ENCODE peak calls at places on chromosomes 12 and 14, in eight cellular contexts. A is mucosa of gallbladder, Z is RWPE1, H is type B pancreatic cell, Q is amniotic epithelial cell, K is stomach, G is cardiac muscle cell, F is small intestine. Y is an unnamed sample.

GRCh38 chr12:127389923-127390322 is 877.0 kb upstream of the TMEM132C start:
- DNase-seq in A (no peak), Z (peak), H (no peak), Q (peak), K (no peak), G (peak), F (no peak), Y (peak)

GRCh38 chr12:115963030-115963480 is 314.4 kb downstream of the MED13L start:
- DNase-seq in A (no peak), Z (no peak), H (no peak), Q (peak), K (no peak), G (peak), F (no peak), Y (peak)

GRCh38 chr14:104333903-104334811 is 195.8 kb downstream of the KIF26A start:
- DNase-seq in A (no peak), Z (no peak), H (no peak), Q (no peak), K (peak), G (no peak), F (no peak), Y (no peak)

GRCh38 chr12:42756841-42757661 is 167.5 kb upstream of the PRICKLE1 start:
- DNase-seq in A (peak), Z (peak), H (no peak), Q (peak), K (no peak), G (peak), F (no peak), Y (peak)

GRCh38 chr12:9052610-9053009 is 63.1 kb downstream of the A2M start:
- DNase-seq in A (no peak), Z (no peak), H (no peak), Q (no peak), K (no peak), G (no peak), F (no peak), Y (no peak)

GRCh38 chr12:7723926-7724325 is 12.7 kb downstream of the DPPA3 start:
- DNase-seq in A (no peak), Z (no peak), H (no peak), Q (no peak), K (no peak), G (no peak), F (no peak), Y (no peak)

GRCh38 chr12:109571773-109572505 is 1.4 kb downstream of the MMAB start:
- DNase-seq in A (no peak), Z (no peak), H (no peak), Q (no peak), K (no peak), G (no peak), F (no peak), Y (no peak)

GRCh38 chr14:103738706-103739451 is 23.3 kb downstream of the ZFYVE21 start:
- DNase-seq in A (no peak), Z (no peak), H (no peak), Q (no peak), K (no peak), G (no peak), F (no peak), Y (no peak)

GRCh38 chr12:59425798-59426197 is 170.0 kb upstream of the SLC16A7 start:
- DNase-seq in A (no peak), Z (no peak), H (no peak), Q (no peak), K (no peak), G (no peak), F (no peak), Y (no peak)

GRCh38 chr12:88801227-88802225 is 221.3 kb upstream of the KITLG start:
- DNase-seq in A (no peak), Z (no peak), H (no peak), Q (no peak), K (no peak), G (no peak), F (no peak), Y (no peak)

GRCh38 chr14:36222952-36223468 is 46.5 kb upstream of the PTCSC3 start:
- DNase-seq in A (no peak), Z (no peak), H (no peak), Q (no peak), K (no peak), G (no peak), F (no peak), Y (no peak)

GRCh38 chr14:54568821-54569591 is 2.1 kb downstream of the SAMD4A start:
- DNase-seq in A (peak), Z (peak), H (no peak), Q (peak), K (no peak), G (peak), F (no peak), Y (no peak)

GRCh38 chr14:95255487-95255886 is 64.2 kb downstream of the CLMN start:
- DNase-seq in A (peak), Z (peak), H (no peak), Q (peak), K (peak), G (peak), F (peak), Y (peak)

GRCh38 chr14:92719890-92720323 is 28.5 kb downstream of the LGMN start:
- DNase-seq in A (peak), Z (no peak), H (no peak), Q (no peak), K (peak), G (no peak), F (peak), Y (no peak)

GRCh38 chr14:75821828-75822521 is 159.8 kb downstream of the TGFB3 start:
- DNase-seq in A (no peak), Z (no peak), H (no peak), Q (peak), K (no peak), G (no peak), F (peak), Y (no peak)

GRCh38 chr12:52197371-52198231 is 5.8 kb upstream of the KRT80 start:
- DNase-seq in A (no peak), Z (no peak), H (no peak), Q (peak), K (peak), G (peak), F (no peak), Y (no peak)

GRCh38 chr12:58285551-58285950 is 344.2 kb downstream of the ATP23 start:
- DNase-seq in A (no peak), Z (no peak), H (no peak), Q (no peak), K (no peak), G (no peak), F (no peak), Y (no peak)

GRCh38 chr14:102829106-102829505 is 51.9 kb downstream of the TRAF3 start:
- DNase-seq in A (no peak), Z (no peak), H (no peak), Q (no peak), K (no peak), G (peak), F (no peak), Y (no peak)

Y was measured in non-pigmented ciliary epithelial cell.